ENCODE peak calls at places on chromosomes 7 and 10, in nine cellular contexts. F is NCI-H748 treated with DMSO at 0.1 percent for 48 hours; V is thyroid gland; L is RCC 7860; Q is right cardiac atrium; J is body of pancreas; E is RPMI8226; X is HFFc6; U is CD8-positive, alpha-beta memory T cell. A is an unnamed sample.

GRCh38 chr7:117588352-117588794 is 108.5 kb downstream of the CFTR start:
- DNase-seq in V (no peak), X (no peak), F (no peak), E (peak; percentile 36), J (no peak), Q (no peak), L (peak; percentile 27), U (no peak), A (no peak)

GRCh38 chr10:95758351-95759025 is 2.5 kb downstream of the ENTPD1 start:
- DNase-seq in F (no peak), V (no peak), L (no peak), X (no peak), U (no peak), E (no peak), J (no peak), Q (no peak), A (no peak)

GRCh38 chr7:26103541-26104070 is 48.4 kb upstream of the NFE2L3 start:
- DNase-seq in X (no peak), U (no peak), J (no peak), V (no peak), L (no peak), F (no peak), E (no peak), Q (no peak), A (no peak)

GRCh38 chr10:90179696-90180407 is 478.5 kb downstream of the KIF20B start:
- DNase-seq in U (no peak), F (no peak), J (no peak), V (no peak), L (peak; percentile 85), X (no peak), E (no peak), Q (peak; percentile 37), A (peak; percentile 92)

GRCh38 chr10:60894816-60895215 is 49.2 kb downstream of the RHOBTB1 start:
- DNase-seq in Q (no peak), U (no peak), F (no peak), J (no peak), X (no peak), V (no peak), L (no peak), E (no peak), A (no peak)

GRCh38 chr10:15725603-15726002 is 5.9 kb upstream of the ITGA8 start:
- DNase-seq in E (peak; percentile 38), J (no peak), F (no peak), V (no peak), L (peak; percentile 30), U (no peak), Q (no peak), X (peak; percentile 63), A (peak; percentile 42)

GRCh38 chr10:88281592-88282268 is 301.4 kb downstream of the RNLS start:
- DNase-seq in Q (no peak), L (peak; percentile 53), U (no peak), J (no peak), F (no peak), X (peak; percentile 79), E (no peak), V (no peak), A (no peak)

GRCh38 chr7:29980151-29980550 is 9.4 kb downstream of the SCRN1 start:
- DNase-seq in Q (no peak), E (no peak), X (no peak), U (no peak), V (no peak), J (no peak), L (no peak), F (no peak), A (no peak)

GRCh38 chr10:102395677-102396197 is at the start of gene NFKB2:
- DNase-seq in F (no peak), V (no peak), U (no peak), E (peak; percentile 24), X (peak; percentile 65), Q (no peak), J (no peak), L (peak; percentile 37), A (peak; percentile 54)

GRCh38 chr7:25804154-25804553 is 347.8 kb upstream of the NFE2L3 start:
- DNase-seq in L (no peak), Q (no peak), X (no peak), J (no peak), V (no peak), U (no peak), F (no peak), E (no peak), A (no peak)

GRCh38 chr7:80900583-80901576 is 18.0 kb downstream of the SEMA3C start:
- DNase-seq in J (no peak), U (no peak), X (peak; percentile 57), V (no peak), Q (no peak), E (no peak), F (no peak), L (peak; percentile 28), A (no peak)

GRCh38 chr7:26937956-26938623 is 73.7 kb upstream of the SKAP2 start:
- DNase-seq in F (no peak), E (no peak), U (no peak), J (no peak), X (no peak), L (peak; percentile 75), V (no peak), Q (no peak), A (no peak)

GRCh38 chr7:13633857-13634256 is 355.6 kb downstream of the ETV1 start:
- DNase-seq in V (no peak), L (no peak), F (no peak), U (no peak), J (no peak), E (no peak), X (no peak), Q (no peak), A (no peak)

GRCh38 chr7:65438593-65438992 is 64.9 kb downstream of the ZNF92 start:
- DNase-seq in F (no peak), J (no peak), U (no peak), E (no peak), X (peak; percentile 90), V (no peak), Q (no peak), L (peak; percentile 79), A (peak; percentile 36)

GRCh38 chr7:117007285-117007684 is 54.0 kb downstream of the ST7 start:
- DNase-seq in F (no peak), V (no peak), L (no peak), X (no peak), E (no peak), U (no peak), Q (no peak), J (no peak), A (no peak)

GRCh38 chr10:34884272-34884952 is 69.3 kb upstream of the PARD3 start:
- DNase-seq in V (no peak), Q (no peak), U (no peak), F (no peak), X (no peak), J (no peak), L (no peak), E (no peak), A (no peak)

GRCh38 chr7:155459867-155460461 is 2.0 kb downstream of the EN2 start:
- DNase-seq in E (no peak), L (no peak), V (no peak), X (no peak), F (no peak), J (no peak), U (no peak), Q (no peak), A (no peak)

GRCh38 chr7:110486549-110486948 is 604.4 kb upstream of the LRRN3 start:
- DNase-seq in U (no peak), E (no peak), F (no peak), J (no peak), X (no peak), L (no peak), Q (no peak), V (no peak), A (no peak)

GRCh38 chr10:34337917-34338316 is 477.2 kb downstream of the PARD3 start:
- DNase-seq in U (no peak), F (no peak), Q (no peak), L (no peak), X (no peak), V (no peak), J (no peak), E (no peak), A (no peak)

GRCh38 chr10:21172774-21173432 is 275.8 kb upstream of the NEBL start:
- DNase-seq in L (peak; percentile 22), X (no peak), E (no peak), F (peak; percentile 60), Q (peak; percentile 50), J (peak; percentile 49), V (peak; percentile 50), U (no peak), A (no peak)

GRCh38 chr10:103645141-103646054 is 151.9 kb downstream of the NEURL1 start:
- DNase-seq in J (no peak), Q (peak; percentile 70), F (no peak), V (peak; percentile 27), L (no peak), E (peak; percentile 2), X (peak; percentile 95), U (no peak), A (peak; percentile 91)

GRCh38 chr7:129946282-129946681 is 6.5 kb downstream of the UBE2H start:
- DNase-seq in J (no peak), V (no peak), U (no peak), Q (no peak), E (no peak), L (no peak), F (no peak), X (no peak), A (no peak)

GRCh38 chr10:119663866-119664698 is 12.9 kb downstream of the BAG3 start:
- DNase-seq in L (no peak), U (peak; percentile 65), V (no peak), Q (no peak), J (no peak), F (no peak), X (peak; percentile 73), E (no peak), A (no peak)

GRCh38 chr7:5692112-5692844 is 89.2 kb downstream of the RNF216 start:
- DNase-seq in J (peak; percentile 41), V (peak; percentile 50), X (peak; percentile 99), E (no peak), F (no peak), Q (peak; percentile 95), L (peak; percentile 93), U (no peak), A (peak; percentile 71)

GRCh38 chr10:25068152-25069058 is 52.0 kb downstream of the THNSL1 start:
- DNase-seq in L (peak; percentile 60), U (no peak), Q (no peak), V (no peak), F (no peak), E (no peak), J (no peak), X (peak; percentile 75), A (no peak)

GRCh38 chr7:18305866-18306265 is 189.7 kb upstream of the HDAC9 start:
- DNase-seq in E (no peak), F (no peak), J (no peak), X (no peak), U (no peak), V (no peak), Q (no peak), L (no peak), A (no peak)

GRCh38 chr7:132485600-132486594 is 90.4 kb downstream of the PLXNA4 start:
- DNase-seq in X (no peak), F (no peak), U (peak; percentile 70), Q (peak; percentile 91), E (no peak), L (no peak), V (no peak), J (no peak), A (no peak)

GRCh38 chr10:95208702-95209391 is 14.8 kb downstream of the ACSM6 start:
- DNase-seq in E (no peak), U (no peak), F (no peak), X (no peak), J (no peak), V (no peak), L (no peak), Q (no peak), A (no peak)

A was measured in HFF-Myc.